ENCODE peak calls at places on chromosomes 12 and 14, in nine cellular contexts. L, D, M, G, T, Q, B, N and P are unnamed samples.
A peak's percentile ranks its signal among the peaks of the same experiment; 100 is the strongest.

GRCh38 chr14:69334576-69334975 is 63.5 kb downstream of the ERH start:
- DNase-seq in L (no peak), D (no peak), M (no peak), G (no peak), T (no peak), Q (no peak), B (no peak), N (no peak), P (no peak)

GRCh38 chr12:25714219-25714984 is 161.3 kb upstream of the LMNTD1 start:
- DNase-seq in L (no peak), D (no peak), M (peak; percentile 65), G (no peak), T (no peak), Q (no peak), B (no peak), N (no peak), P (no peak)

GRCh38 chr12:97277030-97277429 is 185.6 kb upstream of the RMST start:
- DNase-seq in L (no peak), D (no peak), M (no peak), G (no peak), T (no peak), Q (no peak), B (no peak), N (no peak), P (no peak)

GRCh38 chr14:60760648-60761364 is 26.2 kb downstream of the MNAT1 start:
- DNase-seq in L (no peak), D (no peak), M (no peak), G (no peak), T (peak; percentile 97), Q (no peak), B (no peak), N (no peak), P (no peak)

GRCh38 chr12:116459921-116460666 is 99.1 kb upstream of the MAP1LC3B2 start:
- DNase-seq in L (no peak), D (no peak), M (peak; percentile 6), G (no peak), T (no peak), Q (no peak), B (no peak), N (no peak), P (no peak)

GRCh38 chr12:41436076-41436475 is 248.0 kb downstream of the PDZRN4 start:
- DNase-seq in L (no peak), D (no peak), M (no peak), G (no peak), T (peak; percentile 77), Q (no peak), B (no peak), N (no peak), P (no peak)

GRCh38 chr12:72925716-72926115 is 653.5 kb downstream of the TRHDE start:
- DNase-seq in L (no peak), D (no peak), M (no peak), G (no peak), T (no peak), Q (no peak), B (no peak), N (no peak), P (no peak)

GRCh38 chr12:15214851-15215601 is 6.2 kb downstream of the RERG start:
- DNase-seq in L (no peak), D (no peak), M (no peak), G (no peak), T (no peak), Q (no peak), B (no peak), N (no peak), P (no peak)

GRCh38 chr12:90065301-90065801 is 356.7 kb upstream of the ATP2B1 start:
- DNase-seq in L (no peak), D (no peak), M (peak; percentile 31), G (no peak), T (peak; percentile 47), Q (no peak), B (no peak), N (no peak), P (no peak)

GRCh38 chr12:132227782-132228417 is 83.6 kb downstream of the NOC4L start:
- DNase-seq in L (no peak), D (no peak), M (no peak), G (no peak), T (no peak), Q (no peak), B (no peak), N (peak; percentile 23), P (no peak)

GRCh38 chr12:112963227-112963861 is 15.0 kb upstream of the OAS2 start:
- DNase-seq in L (no peak), D (no peak), M (no peak), G (peak; percentile 40), T (no peak), Q (no peak), B (peak; percentile 30), N (no peak), P (no peak)

GRCh38 chr14:81435048-81435577 is 35.0 kb upstream of the STON2 start:
- DNase-seq in L (no peak), D (no peak), M (no peak), G (no peak), T (peak; percentile 90), Q (no peak), B (no peak), N (no peak), P (no peak)

GRCh38 chr14:106564058-106564643 is 1037.8 kb downstream of the TMEM121 start:
- DNase-seq in L (no peak), D (no peak), M (no peak), G (no peak), T (no peak), Q (no peak), B (peak; percentile 85), N (no peak), P (no peak)

GRCh38 chr14:57091030-57091608 is 177.6 kb downstream of the EXOC5 start:
- DNase-seq in L (no peak), D (no peak), M (no peak), G (no peak), T (no peak), Q (no peak), B (no peak), N (no peak), P (no peak)

GRCh38 chr12:20194171-20194570 is 174.2 kb upstream of the PDE3A start:
- DNase-seq in L (peak; percentile 7), D (no peak), M (peak; percentile 30), G (no peak), T (no peak), Q (peak; percentile 17), B (no peak), N (no peak), P (no peak)

GRCh38 chr12:122793685-122794106 is 19.3 kb downstream of the CCDC62 start:
- DNase-seq in L (no peak), D (no peak), M (peak; percentile 71), G (no peak), T (peak; percentile 66), Q (no peak), B (peak; percentile 69), N (no peak), P (no peak)

GRCh38 chr12:82838123-82838522 is 151.4 kb downstream of the TMTC2 start:
- DNase-seq in L (no peak), D (no peak), M (no peak), G (peak; percentile 67), T (no peak), Q (no peak), B (no peak), N (no peak), P (no peak)

GRCh38 chr12:45284096-45284901 is 68.4 kb downstream of the ANO6 start:
- DNase-seq in L (no peak), D (no peak), M (peak; percentile 29), G (no peak), T (no peak), Q (no peak), B (no peak), N (no peak), P (no peak)

GRCh38 chr14:85527006-85527405 is 2.9 kb upstream of the FLRT2 start:
- DNase-seq in L (peak; percentile 38), D (no peak), M (peak; percentile 61), G (no peak), T (no peak), Q (no peak), B (no peak), N (no peak), P (no peak)

GRCh38 chr12:82896979-82897378 is 210.3 kb downstream of the TMTC2 start:
- DNase-seq in L (no peak), D (no peak), M (peak; percentile 40), G (peak; percentile 35), T (no peak), Q (no peak), B (no peak), N (no peak), P (no peak)

GRCh38 chr12:79997115-79997805 is 62.4 kb upstream of the PPP1R12A start:
- DNase-seq in L (peak; percentile 25), D (no peak), M (peak; percentile 18), G (no peak), T (no peak), Q (no peak), B (no peak), N (no peak), P (no peak)

GRCh38 chr12:49251357-49251756 is 13.5 kb upstream of the TUBA1C start:
- DNase-seq in L (no peak), D (no peak), M (peak; percentile 37), G (no peak), T (no peak), Q (no peak), B (no peak), N (no peak), P (no peak)

GRCh38 chr12:86148071-86148470 is 108.1 kb downstream of the MGAT4C start:
- DNase-seq in L (no peak), D (no peak), M (no peak), G (no peak), T (peak; percentile 32), Q (no peak), B (no peak), N (no peak), P (no peak)

GRCh38 chr12:93751864-93752610 is 74.9 kb downstream of the CRADD start:
- DNase-seq in L (peak; percentile 37), D (no peak), M (peak; percentile 37), G (no peak), T (no peak), Q (no peak), B (no peak), N (no peak), P (no peak)